ENCODE peak calls at places on chromosomes 16 and 17, in four cellular contexts. I is HCT116, S is A549, M is body of pancreas. A is an unnamed sample.

GRCh38 chr16:5025171-5025632 is 8.5 kb downstream of the NAGPA start:
- DNase-seq in I (no peak), S (peak), M (peak), A (peak)

GRCh38 chr16:50674831-50675230 is 6.3 kb downstream of the SNX20 start:
- DNase-seq in I (no peak), S (no peak), M (no peak), A (no peak)

GRCh38 chr17:8468109-8468508 is 32.4 kb downstream of the NDEL1 start:
- DNase-seq in I (no peak), S (no peak), M (no peak), A (no peak)

GRCh38 chr17:1455748-1456599 is at the start of gene CRK:
- DNase-seq in I (peak), S (peak), M (peak), A (peak)

GRCh38 chr17:28416703-28417311 is 10.8 kb upstream of the SLC46A1 start:
- DNase-seq in I (peak), S (peak), M (peak), A (peak)

GRCh38 chr17:49216953-49217650 is 6.6 kb downstream of the ABI3 start:
- DNase-seq in I (no peak), S (no peak), M (peak), A (peak)

GRCh38 chr17:36720131-36720530 is 118.7 kb downstream of the MRM1 start:
- DNase-seq in I (no peak), S (no peak), M (no peak), A (no peak)

GRCh38 chr16:56932588-56933265 is 785 bp downstream of the HERPUD1 start:
- DNase-seq in I (peak), S (peak), M (peak), A (peak)

GRCh38 chr17:10807704-10808128 is 3.8 kb upstream of the TMEM238L start:
- DNase-seq in I (no peak), S (peak), M (no peak), A (no peak)

GRCh38 chr17:10278218-10278617 is 79.8 kb upstream of the GAS7 start:
- DNase-seq in I (no peak), S (no peak), M (no peak), A (no peak)

GRCh38 chr16:53220585-53220984 is 165.8 kb downstream of the CHD9 start:
- DNase-seq in I (no peak), S (peak), M (peak), A (no peak)

GRCh38 chr17:14143678-14144077 is 74.4 kb downstream of the COX10 start:
- DNase-seq in I (no peak), S (no peak), M (peak), A (no peak)

GRCh38 chr17:48468299-48468698 is 38.3 kb upstream of the SKAP1 start:
- DNase-seq in I (no peak), S (no peak), M (no peak), A (no peak)

GRCh38 chr17:81386646-81387234 is 8.5 kb upstream of the BAHCC1 start:
- DNase-seq in I (no peak), S (no peak), M (peak), A (no peak)

GRCh38 chr16:3637371-3637923 is 17.0 kb upstream of the DNASE1 start:
- DNase-seq in I (no peak), S (no peak), M (no peak), A (no peak)

GRCh38 chr16:68237243-68238028 is 1.5 kb upstream of the ESRP2 start:
- DNase-seq in I (peak), S (peak), M (peak), A (peak)

GRCh38 chr17:13460646-13461045 is 141.1 kb downstream of the HS3ST3A1 start:
- DNase-seq in I (no peak), S (no peak), M (no peak), A (no peak)

GRCh38 chr16:88383401-88384221 is 852 bp downstream of the ZNF469 start:
- DNase-seq in I (peak), S (peak), M (peak), A (peak)

GRCh38 chr16:4109250-4109736 is 6.9 kb downstream of the ADCY9 start:
- DNase-seq in I (no peak), S (peak), M (no peak), A (no peak)

GRCh38 chr16:47204736-47205499 is 61.2 kb upstream of the NETO2 start:
- DNase-seq in I (no peak), S (peak), M (no peak), A (no peak)

GRCh38 chr16:3874242-3874641 is 6.3 kb downstream of the CREBBP start:
- DNase-seq in I (no peak), S (no peak), M (peak), A (no peak)

GRCh38 chr16:8798174-8798527 is 512 bp downstream of the PMM2 start:
- DNase-seq in I (peak), S (peak), M (peak), A (no peak)

GRCh38 chr16:8796469-8797363 is 723 bp downstream of the TMEM186 start:
- DNase-seq in I (no peak), S (no peak), M (no peak), A (no peak)

GRCh38 chr16:8798535-8799157 is 1.0 kb downstream of the PMM2 start:
- DNase-seq in I (no peak), S (no peak), M (no peak), A (no peak)

GRCh38 chr16:8795818-8796217 is 1.6 kb downstream of the TMEM186 start:
- DNase-seq in I (no peak), S (no peak), M (no peak), A (no peak)

GRCh38 chr16:8797364-8798173 is at the start of the genes PMM2 and TMEM186:
- DNase-seq in I (peak), S (peak), M (peak), A (peak)
- TF ChIP-seq POLR2A in I (no peak), S (peak), M (peak), A (no peak)

DNA sequence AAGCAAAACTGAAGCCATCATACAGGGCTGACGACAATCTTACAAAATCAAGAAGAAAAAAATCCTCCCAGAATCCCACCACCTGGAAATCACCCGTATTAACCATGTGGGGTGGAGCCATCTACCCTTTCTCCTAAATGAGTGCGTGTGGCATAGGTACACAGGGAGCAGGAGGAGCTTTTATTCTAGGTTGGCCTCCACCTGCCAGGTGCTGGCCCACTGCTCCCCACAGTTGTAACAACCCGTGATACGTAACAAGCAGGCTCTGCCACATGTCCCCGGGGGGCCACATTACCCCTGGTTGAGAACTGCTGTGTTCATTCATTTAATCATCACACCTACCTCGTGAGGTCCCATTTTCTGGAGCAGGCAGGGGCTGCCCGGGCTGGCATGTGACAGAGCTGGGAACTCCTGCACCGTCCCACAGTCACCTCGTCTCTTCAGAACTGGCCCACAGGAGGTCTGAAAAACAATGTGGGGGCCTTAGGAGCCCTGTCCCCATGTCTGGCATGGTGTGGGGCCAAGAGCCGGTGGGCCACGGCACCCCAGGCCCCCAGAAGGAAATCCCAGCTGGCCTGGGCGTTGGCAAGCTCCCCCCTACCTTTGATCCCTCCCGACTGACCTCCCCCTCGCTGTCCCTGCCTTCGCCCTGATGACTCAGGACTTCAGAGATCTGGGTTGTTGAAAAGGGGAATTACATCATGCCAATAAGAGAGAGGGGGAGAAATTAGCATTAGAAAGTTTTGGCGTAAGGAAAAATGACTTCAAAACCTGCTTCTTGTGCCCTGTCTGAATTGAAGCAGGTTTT is 12.9 kb downstream of the CMIP start:
- DNase-seq in I (peak), S (peak), M (peak), A (no peak)
- H3K27ac ChIP-seq in I (peak), S (peak), M (no peak), A (no peak)

DNA sequence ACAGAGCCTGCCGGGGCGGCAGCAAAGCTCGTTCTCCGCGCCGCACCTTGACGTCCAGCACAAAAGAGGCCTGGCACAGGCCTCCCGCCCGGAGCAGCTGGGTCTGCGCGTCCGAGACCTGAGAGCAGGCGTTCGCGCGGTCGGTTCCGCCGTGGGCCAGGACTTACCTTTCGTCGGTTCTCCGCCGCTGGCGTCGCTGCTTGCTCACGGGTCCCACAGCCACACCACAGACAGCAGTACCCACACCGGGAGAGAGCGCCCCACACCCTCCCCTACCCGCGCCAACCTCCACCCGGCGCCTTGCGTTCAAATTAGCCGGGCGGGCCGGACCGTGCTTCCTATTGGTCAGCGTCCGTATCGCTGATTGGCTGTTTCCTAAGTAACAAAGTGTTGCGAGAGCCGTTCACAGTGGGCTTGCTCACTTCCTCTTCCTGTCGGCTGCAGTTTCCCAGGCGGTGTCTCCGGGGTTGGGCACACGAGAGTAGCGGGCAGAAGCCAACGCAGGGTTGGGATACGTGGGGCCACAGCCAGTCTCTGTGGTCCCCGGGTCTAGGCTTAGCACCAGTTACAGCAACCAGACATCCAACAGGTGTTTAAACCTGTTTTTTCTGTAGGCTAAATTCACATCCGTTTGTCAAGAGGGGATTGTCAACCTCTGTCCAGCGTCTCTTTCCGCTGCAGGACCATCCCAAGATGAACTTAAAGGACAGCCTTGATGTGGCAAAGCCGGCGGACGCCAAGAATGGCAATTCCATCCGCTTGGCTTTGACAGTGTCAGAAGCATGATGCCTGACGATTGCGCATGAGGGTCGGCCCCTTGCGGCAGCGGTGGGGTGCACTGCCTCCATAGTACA is at the start of gene KIF18B:
- DNase-seq in I (peak), S (peak), M (peak), A (peak)
- TF ChIP-seq CTCF in I (no peak), S (no peak), M (no peak), A (no peak)

GRCh38 chr16:21172650-21173049 is 14.2 kb downstream of the LDAF1 start:
- DNase-seq in I (no peak), S (no peak), M (no peak), A (no peak)
- TF ChIP-seq POLR2A in I (no peak), S (no peak), M (no peak), A (no peak)

A was measured in testis.